ENCODE peak calls at places on chromosomes 4 and X, in eight cellular contexts. K is stimulated activated CD8-positive, alpha-beta memory T cell treated with anti-CD3 and anti-CD28 coated beads, Interleukin-15, amount 100 ng/mL, for 24 hours; T is pancreas; M is HuH-7.5; W is GM13976; B is mesothelial cell of epicardium; C is GM20000; V is amygdala. H is an unnamed sample.

GRCh38 chrX:11267311-11267910 is 25.8 kb upstream of the AMELX start:
- DNase-seq in K (no peak), T (no peak), M (no peak), W (no peak), B (no peak), C (no peak), V (no peak), H (peak)

GRCh38 chr4:34158883-34159282 is 2085.4 kb downstream of the ARAP2 start:
- DNase-seq in K (no peak), T (no peak), M (no peak), W (no peak), B (no peak), C (no peak), V (no peak), H (peak)

GRCh38 chr4:55079451-55080173 is 45.8 kb downstream of the KDR start:
- DNase-seq in K (no peak), T (no peak), M (no peak), W (no peak), B (no peak), C (no peak), V (no peak), H (peak)

GRCh38 chrX:53494427-53494826 is 60.3 kb upstream of the HSD17B10 start:
- DNase-seq in K (no peak), T (no peak), M (no peak), W (no peak), B (no peak), C (no peak), V (no peak), H (peak)

GRCh38 chr4:24419147-24420034 is 165.0 kb downstream of the DHX15 start:
- DNase-seq in K (peak), T (peak), M (peak), W (peak), B (peak), C (peak), V (peak), H (peak)

GRCh38 chr4:153450545-153450917 is 15.6 kb upstream of the TMEM131L start:
- DNase-seq in K (no peak), T (no peak), M (no peak), W (no peak), B (no peak), C (no peak), V (no peak), H (no peak)

GRCh38 chr4:62560858-62561257 is 1360.7 kb downstream of the ADGRL3 start:
- DNase-seq in K (no peak), T (no peak), M (no peak), W (no peak), B (no peak), C (no peak), V (no peak), H (no peak)

GRCh38 chr4:111641813-111642579 is 503.3 kb upstream of the FAM241A start:
- DNase-seq in K (no peak), T (no peak), M (peak), W (peak), B (peak), C (peak), V (peak), H (peak)

GRCh38 chr4:72712997-72713396 is 144.0 kb upstream of the ADAMTS3 start:
- DNase-seq in K (no peak), T (no peak), M (no peak), W (no peak), B (no peak), C (no peak), V (no peak), H (peak)

GRCh38 chr4:156672924-156673323 is 298.7 kb downstream of the PDGFC start:
- DNase-seq in K (no peak), T (no peak), M (no peak), W (no peak), B (no peak), C (no peak), V (no peak), H (peak)